ENCODE peak calls at places on chromosomes 2 and 18, in six cellular contexts. Z, U, D, E, J and F are unnamed samples.

GRCh38 chr2:46803911-46804670 is 111.5 kb downstream of the MCFD2 start:
- DNase-seq in Z (no peak), U (no peak), D (no peak), E (no peak), J (no peak), F (peak; percentile 18)

GRCh38 chr18:45688113-45688512 is 35.9 kb upstream of the SLC14A1 start:
- DNase-seq in Z (no peak), U (no peak), D (no peak), E (no peak), J (no peak), F (no peak)

GRCh38 chr2:84701880-84702279 is 179.0 kb downstream of the TRABD2A start:
- DNase-seq in Z (no peak), U (no peak), D (no peak), E (no peak), J (no peak), F (no peak)

GRCh38 chr18:23302852-23303527 is 150.1 kb upstream of the RIOK3 start:
- DNase-seq in Z (no peak), U (no peak), D (no peak), E (no peak), J (no peak), F (no peak)

GRCh38 chr2:182050333-182050855 is 64.7 kb downstream of the PPP1R1C start:
- DNase-seq in Z (no peak), U (no peak), D (no peak), E (no peak), J (no peak), F (no peak)

GRCh38 chr2:70991142-70991541 is 3.5 kb downstream of the TEX261 start:
- DNase-seq in Z (no peak), U (no peak), D (no peak), E (no peak), J (no peak), F (no peak)

GRCh38 chr2:25567406-25567805 is 106.0 kb downstream of the DTNB start:
- DNase-seq in Z (no peak), U (no peak), D (no peak), E (no peak), J (no peak), F (no peak)

GRCh38 chr2:85340034-85340892 is 12.5 kb upstream of the TGOLN2 start:
- DNase-seq in Z (no peak), U (no peak), D (no peak), E (no peak), J (no peak), F (no peak)

GRCh38 chr2:29295843-29296242 is 180.6 kb downstream of the CLIP4 start:
- DNase-seq in Z (no peak), U (no peak), D (no peak), E (no peak), J (no peak), F (no peak)

GRCh38 chr2:169160926-169161481 is 91.6 kb downstream of the DHRS9 start:
- DNase-seq in Z (no peak), U (no peak), D (no peak), E (no peak), J (no peak), F (no peak)

GRCh38 chr2:2839393-2840096 is 508.5 kb upstream of the MYT1L start:
- DNase-seq in Z (peak; percentile 2), U (no peak), D (no peak), E (no peak), J (no peak), F (peak; percentile 9)

GRCh38 chr2:55732854-55733253 is 39.2 kb upstream of the PNPT1 start:
- DNase-seq in Z (no peak), U (no peak), D (no peak), E (no peak), J (no peak), F (no peak)

GRCh38 chr2:10534514-10535250 is 86.6 kb upstream of the ODC1 start:
- DNase-seq in Z (no peak), U (peak; percentile 30), D (no peak), E (peak; percentile 34), J (no peak), F (no peak)

GRCh38 chr2:192087398-192087958 is 107.3 kb downstream of the TMEFF2 start:
- DNase-seq in Z (no peak), U (no peak), D (no peak), E (no peak), J (no peak), F (no peak)

GRCh38 chr2:8857709-8858108 is 20.3 kb upstream of the KIDINS220 start:
- DNase-seq in Z (no peak), U (no peak), D (no peak), E (no peak), J (peak; percentile 19), F (no peak)

GRCh38 chr2:188382107-188382506 is 90.4 kb downstream of the GULP1 start:
- DNase-seq in Z (no peak), U (no peak), D (no peak), E (no peak), J (no peak), F (no peak)

GRCh38 chr2:120767486-120768005 is 31.9 kb downstream of the GLI2 start:
- DNase-seq in Z (no peak), U (peak; percentile 8), D (no peak), E (peak; percentile 62), J (no peak), F (no peak)

GRCh38 chr2:23532311-23533013 is 147.5 kb downstream of the KLHL29 start:
- DNase-seq in Z (no peak), U (peak; percentile 56), D (peak; percentile 35), E (peak; percentile 64), J (no peak), F (no peak)

GRCh38 chr2:105443610-105444598 is 45.1 kb upstream of the FHL2 start:
- DNase-seq in Z (no peak), U (no peak), D (no peak), E (no peak), J (no peak), F (no peak)

GRCh38 chr2:158967731-158968395 is 577 bp upstream of the TANC1 start:
- DNase-seq in Z (peak; percentile 56), U (no peak), D (no peak), E (peak; percentile 78), J (peak; percentile 60), F (peak; percentile 63)

GRCh38 chr2:85187069-85187468 is 53.9 kb downstream of the TCF7L1 start:
- DNase-seq in Z (no peak), U (no peak), D (no peak), E (no peak), J (no peak), F (no peak)

GRCh38 chr2:24047703-24048033 is 477 bp upstream of the WDCP start:
- DNase-seq in Z (no peak), U (no peak), D (no peak), E (no peak), J (no peak), F (no peak)

GRCh38 chr2:237122214-237122666 is 36.6 kb downstream of the COPS8 start:
- DNase-seq in Z (peak; percentile 71), U (no peak), D (peak; percentile 17), E (peak; percentile 85), J (peak; percentile 47), F (peak; percentile 57)
- H3K4me1 ChIP-seq in Z (no peaks in the 10 kb centered on the region), U (no peaks in the 10 kb centered on the region), D (no peaks in the 10 kb centered on the region), E (no peaks in the 10 kb centered on the region), J (no peaks in the 10 kb centered on the region), F (no peaks in the 10 kb centered on the region)

DNA sequence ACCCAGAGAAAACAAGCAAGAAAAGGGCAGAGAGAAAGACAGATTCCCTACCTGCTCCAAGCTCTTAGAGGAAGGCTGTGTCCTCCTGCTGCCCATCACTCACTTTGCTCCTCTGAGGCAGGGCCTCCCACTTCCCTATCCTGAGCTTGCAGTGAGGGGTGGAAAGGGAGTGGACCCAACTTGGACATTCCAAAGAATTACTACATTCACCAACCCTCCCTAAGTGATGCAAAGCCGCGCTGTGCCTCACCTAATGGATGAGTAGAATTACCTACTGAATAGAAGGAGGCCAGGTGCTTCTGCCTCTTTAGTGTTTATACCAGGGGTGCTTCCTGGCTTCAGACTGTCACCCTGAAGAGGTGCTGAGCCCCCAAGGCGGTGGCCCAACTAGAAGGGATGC is 5.6 kb upstream of the OSR1 start:
- DNase-seq in Z (no peak), U (no peak), D (no peak), E (no peak), J (no peak), F (no peak)
- H3K27ac ChIP-seq in Z (no peak overlapping the region), U (no peak overlapping the region), D (no peak overlapping the region), E (no peak overlapping the region), J (no peak overlapping the region), F (no peak overlapping the region)

DNA sequence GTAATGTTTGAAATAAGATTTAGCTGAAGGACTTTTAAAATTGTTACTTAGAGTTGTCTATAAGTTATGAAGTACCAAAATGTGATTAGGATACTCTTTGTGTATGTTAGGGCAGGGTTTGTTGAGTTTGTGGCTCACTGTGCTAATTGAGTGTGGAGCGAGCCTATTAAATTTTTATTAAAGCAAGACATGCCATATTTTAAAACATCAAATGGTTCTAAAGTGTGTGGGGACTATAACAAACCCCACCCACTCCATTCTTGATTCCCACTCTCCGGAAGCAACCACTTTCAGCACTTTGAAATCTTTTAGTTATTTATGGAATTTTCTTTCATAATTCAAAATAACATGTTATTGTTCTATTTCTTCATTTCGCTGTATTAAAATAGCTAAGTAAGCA is 1.8 kb downstream of the HNMT start:
- DNase-seq in Z (no peak), U (no peak), D (no peak), E (no peak), J (no peak), F (no peak)
- H3K4me1 ChIP-seq in Z (no peaks in the 10 kb centered on the region), U (no peaks in the 10 kb centered on the region), D (no peaks in the 10 kb centered on the region), E (peaks cover 8% of the 10 kb centered on the region), J (peaks cover 22% of the 10 kb centered on the region), F (no peaks in the 10 kb centered on the region)

GRCh38 chr18:22171839-22172582 is 2.6 kb downstream of the GATA6 start:
- DNase-seq in Z (peak; percentile 57), U (no peak), D (no peak), E (no peak), J (no peak), F (peak; percentile 26)
- H3K27ac ChIP-seq in Z (peak overlapping the region; percentile 97), U (no peak overlapping the region), D (no peak overlapping the region), E (peak overlapping the region; percentile 91), J (peak overlapping the region; percentile 98), F (peak overlapping the region; percentile 79)

DNA sequence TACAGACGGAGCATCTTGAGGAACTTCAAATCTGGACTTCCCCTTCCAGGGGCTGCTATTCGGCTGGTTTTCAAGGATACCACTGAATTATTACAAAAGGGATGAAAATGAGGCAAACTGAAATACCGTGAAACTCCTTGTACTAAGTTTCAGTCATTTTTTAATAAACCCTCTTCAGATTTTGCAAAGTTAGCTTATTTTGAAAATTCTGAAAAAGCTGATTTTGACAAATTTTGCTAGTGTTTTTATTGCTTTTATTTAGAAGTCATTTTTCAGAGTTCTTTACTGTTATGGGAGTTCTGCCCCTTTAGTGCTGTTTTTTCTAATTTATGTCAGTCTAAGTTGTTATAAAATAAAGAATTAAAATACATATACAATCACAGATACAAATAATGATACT is 390.4 kb upstream of the VRK2 start:
- DNase-seq in Z (no peak), U (no peak), D (no peak), E (no peak), J (no peak), F (no peak)
- H3K4me1 ChIP-seq in Z (no peaks in the 10 kb centered on the region), U (no peaks in the 10 kb centered on the region), D (no peaks in the 10 kb centered on the region), E (no peaks in the 10 kb centered on the region), J (no peaks in the 10 kb centered on the region), F (no peaks in the 10 kb centered on the region)